ENCODE peak calls at places on chromosome 1, in eight cellular contexts. Q is K562, G is heart right ventricle, B is foreskin fibroblast, A is tibial artery, V is choroid plexus epithelial cell, N is upper lobe of right lung, K is heart left ventricle. C is an unnamed sample.

GRCh38 chr1:61284933-61285332 is 202.6 kb downstream of the NFIA start:
- DNase-seq in K (no peak), V (no peak), A (no peak), G (no peak), N (no peak), Q (no peak), B (no peak), C (no peak)

GRCh38 chr1:55876276-55877060 is 661.3 kb upstream of the USP24 start:
- DNase-seq in V (no peak), N (no peak), Q (no peak), K (peak), B (peak), A (peak), G (peak), C (no peak)

GRCh38 chr1:58251415-58252073 is 295.0 kb downstream of the OMA1 start:
- DNase-seq in K (no peak), N (no peak), G (no peak), Q (peak), B (peak), V (peak), A (no peak), C (no peak)

GRCh38 chr1:162284206-162284955 is 92.3 kb downstream of the SPATA46 start:
- DNase-seq in A (no peak), V (peak), N (no peak), G (no peak), B (no peak), K (no peak), Q (no peak), C (no peak)

GRCh38 chr1:228346731-228347130 is 59.9 kb downstream of the TRIM11 start:
- DNase-seq in Q (no peak), K (peak), V (no peak), B (no peak), N (no peak), G (peak), A (no peak), C (no peak)

GRCh38 chr1:20089328-20090077 is 19.5 kb downstream of the PLA2G5 start:
- DNase-seq in K (no peak), B (no peak), V (no peak), G (no peak), Q (peak), N (no peak), A (no peak), C (no peak)

GRCh38 chr1:112618721-112619517 is at the start of gene ST7L:
- DNase-seq in Q (peak), V (peak), A (peak), K (peak), N (peak), G (peak), B (peak), C (peak)

GRCh38 chr1:204350857-204351573 is 8.7 kb downstream of the PLEKHA6 start:
- DNase-seq in K (peak), V (peak), G (peak), Q (peak), A (peak), N (peak), B (peak), C (peak)

GRCh38 chr1:33815061-33815460 is 48.8 kb upstream of the HMGB4 start:
- DNase-seq in K (no peak), B (peak), G (no peak), V (peak), N (no peak), Q (no peak), A (no peak), C (peak)

GRCh38 chr1:108569097-108569728 is 9.3 kb downstream of the EEIG2 start:
- DNase-seq in V (no peak), B (no peak), Q (no peak), K (no peak), G (no peak), N (no peak), A (no peak), C (no peak)

GRCh38 chr1:165134431-165134830 is 222.1 kb downstream of the LMX1A start:
- DNase-seq in A (no peak), N (no peak), Q (no peak), K (no peak), B (no peak), G (no peak), V (no peak), C (no peak)

GRCh38 chr1:109137959-109138757 is 24.2 kb downstream of the ELAPOR1 start:
- DNase-seq in Q (no peak), V (no peak), G (no peak), K (no peak), N (no peak), B (no peak), A (no peak), C (no peak)

GRCh38 chr1:30719406-30720270 is 3.7 kb downstream of the MATN1 start:
- DNase-seq in A (no peak), V (peak), Q (peak), K (peak), G (no peak), B (peak), N (no peak), C (no peak)

GRCh38 chr1:224216380-224216779 is 33.3 kb downstream of the DEGS1 start:
- DNase-seq in G (no peak), B (no peak), N (no peak), A (no peak), Q (no peak), V (no peak), K (no peak), C (no peak)

GRCh38 chr1:177228721-177229088 is 57.9 kb downstream of the BRINP2 start:
- DNase-seq in B (peak), G (no peak), A (no peak), V (no peak), K (no peak), N (no peak), Q (no peak), C (no peak)

GRCh38 chr1:112614460-112615065 is 4.4 kb downstream of the ST7L start:
- DNase-seq in K (no peak), G (no peak), N (no peak), Q (no peak), A (no peak), B (peak), V (peak), C (peak)

GRCh38 chr1:20702416-20702815 is 15.4 kb downstream of the KIF17 start:
- DNase-seq in K (no peak), V (peak), G (no peak), B (peak), N (no peak), Q (no peak), A (no peak), C (no peak)

GRCh38 chr1:24438423-24438901 is 22.9 kb downstream of the NIPAL3 start:
- DNase-seq in K (peak), A (peak), Q (peak), N (no peak), G (peak), B (peak), V (peak), C (no peak)

GRCh38 chr1:174008979-174009378 is 13.2 kb downstream of the RC3H1 start:
- DNase-seq in G (no peak), Q (no peak), V (peak), K (no peak), N (no peak), B (no peak), A (no peak), C (no peak)

GRCh38 chr1:191857600-191857999 is 300.7 kb upstream of the RGS18 start:
- DNase-seq in V (no peak), A (no peak), N (no peak), Q (no peak), B (peak), G (no peak), K (no peak), C (no peak)

GRCh38 chr1:176559474-176560390 is 96.8 kb downstream of the PAPPA2 start:
- DNase-seq in N (no peak), G (no peak), V (peak), A (peak), B (peak), Q (peak), K (peak), C (peak)

GRCh38 chr1:5939268-5940060 is 52.8 kb downstream of the NPHP4 start:
- DNase-seq in K (no peak), Q (no peak), A (no peak), G (no peak), B (no peak), V (no peak), N (no peak), C (no peak)

GRCh38 chr1:200880212-200880611 is 7.4 kb downstream of the GPR25 start:
- DNase-seq in G (no peak), K (no peak), Q (no peak), B (no peak), V (no peak), A (no peak), N (no peak), C (no peak)

GRCh38 chr1:36070349-36070748 is 13.5 kb upstream of the TEKT2 start:
- DNase-seq in N (no peak), Q (no peak), G (no peak), V (no peak), B (no peak), K (no peak), A (no peak), C (no peak)

GRCh38 chr1:62926681-62927252 is 142.8 kb downstream of the ATG4C start:
- DNase-seq in K (no peak), G (no peak), N (no peak), A (no peak), V (peak), B (peak), Q (no peak), C (no peak)

GRCh38 chr1:220124542-220124941 is 30.6 kb downstream of the IARS2 start:
- DNase-seq in K (no peak), G (no peak), N (no peak), Q (no peak), V (peak), B (peak), A (no peak), C (no peak)

GRCh38 chr1:46490603-46491499 is 1.2 kb downstream of the DMBX1 start:
- DNase-seq in A (no peak), G (no peak), K (no peak), B (peak), N (no peak), Q (no peak), V (no peak), C (no peak)

GRCh38 chr1:173333581-173333980 is 126.5 kb upstream of the TNFSF4 start:
- DNase-seq in A (no peak), G (no peak), B (peak), Q (no peak), K (no peak), V (peak), N (no peak), C (no peak)

GRCh38 chr1:36865080-36865900 is 169.0 kb downstream of the GRIK3 start:
- DNase-seq in N (no peak), A (no peak), V (no peak), G (no peak), Q (peak), K (no peak), B (no peak), C (no peak)

GRCh38 chr1:5140136-5140535 is 485.7 kb downstream of the AJAP1 start:
- DNase-seq in A (no peak), V (no peak), B (no peak), G (no peak), K (no peak), N (no peak), Q (no peak), C (no peak)

GRCh38 chr1:153509729-153510354 is 25.9 kb downstream of the S100A6 start:
- DNase-seq in G (peak), B (peak), V (peak), N (peak), A (no peak), K (peak), Q (peak), C (no peak)

GRCh38 chr1:121587777-121588176 is 403.0 kb downstream of the SRGAP2C start:
- DNase-seq in N (no peak), G (no peak), Q (peak), V (no peak), K (no peak), B (no peak), A (no peak), C (no peak)

GRCh38 chr1:10031461-10031860 is 1.3 kb upstream of the UBE4B start:
- DNase-seq in N (no peak), K (no peak), A (no peak), G (no peak), B (peak), V (peak), Q (no peak), C (no peak)

GRCh38 chr1:238063454-238063853 is 172.7 kb upstream of the ZP4 start:
- DNase-seq in A (no peak), G (no peak), V (peak), B (peak), Q (no peak), N (no peak), K (no peak), C (peak)

GRCh38 chr1:156643266-156644092 is 1.6 kb downstream of the BCAN start:
- DNase-seq in V (no peak), B (no peak), K (no peak), N (no peak), Q (no peak), G (no peak), A (no peak), C (no peak)

GRCh38 chr1:153494976-153495535 is 34.6 kb upstream of the S100A7 start:
- DNase-seq in A (peak), K (peak), N (peak), B (peak), V (peak), Q (peak), G (peak), C (peak)

GRCh38 chr1:32339363-32339978 is 3.4 kb upstream of the MARCKSL1 start:
- DNase-seq in A (no peak), B (peak), Q (no peak), V (peak), K (no peak), G (no peak), N (no peak), C (no peak)

GRCh38 chr1:18112611-18113010 is 5.0 kb downstream of the IGSF21 start:
- DNase-seq in G (no peak), V (no peak), A (no peak), N (no peak), K (no peak), B (no peak), Q (no peak), C (no peak)

GRCh38 chr1:158898722-158899121 is 32.6 kb upstream of the PYHIN1 start:
- DNase-seq in K (no peak), B (no peak), V (no peak), N (no peak), Q (no peak), A (no peak), G (no peak), C (no peak)
- H3K4me3 ChIP-seq in K (no peak), B (no peak), V (no peak), N (no peak), Q (no peak), A (no peak), G (no peak), C (no peak)

GRCh38 chr1:41482001-41482765 is 2.3 kb downstream of the EDN2 start:
- DNase-seq in B (no peak), Q (no peak), A (no peak), G (peak), N (peak), V (no peak), K (peak), C (no peak)

GRCh38 chr1:41485605-41486004 is 1.1 kb upstream of the EDN2 start:
- DNase-seq in V (peak), B (peak), A (no peak), K (peak), N (no peak), G (no peak), Q (peak), C (no peak)

GRCh38 chr1:41482906-41483895 is 1.3 kb downstream of the EDN2 start:
- DNase-seq in G (peak), K (peak), V (no peak), A (no peak), B (peak), Q (no peak), N (peak), C (no peak)

GRCh38 chr1:41484881-41485280 is 398 bp upstream of the EDN2 start:
- DNase-seq in G (no peak), B (no peak), Q (no peak), K (no peak), N (no peak), A (no peak), V (no peak), C (no peak)

DNA sequence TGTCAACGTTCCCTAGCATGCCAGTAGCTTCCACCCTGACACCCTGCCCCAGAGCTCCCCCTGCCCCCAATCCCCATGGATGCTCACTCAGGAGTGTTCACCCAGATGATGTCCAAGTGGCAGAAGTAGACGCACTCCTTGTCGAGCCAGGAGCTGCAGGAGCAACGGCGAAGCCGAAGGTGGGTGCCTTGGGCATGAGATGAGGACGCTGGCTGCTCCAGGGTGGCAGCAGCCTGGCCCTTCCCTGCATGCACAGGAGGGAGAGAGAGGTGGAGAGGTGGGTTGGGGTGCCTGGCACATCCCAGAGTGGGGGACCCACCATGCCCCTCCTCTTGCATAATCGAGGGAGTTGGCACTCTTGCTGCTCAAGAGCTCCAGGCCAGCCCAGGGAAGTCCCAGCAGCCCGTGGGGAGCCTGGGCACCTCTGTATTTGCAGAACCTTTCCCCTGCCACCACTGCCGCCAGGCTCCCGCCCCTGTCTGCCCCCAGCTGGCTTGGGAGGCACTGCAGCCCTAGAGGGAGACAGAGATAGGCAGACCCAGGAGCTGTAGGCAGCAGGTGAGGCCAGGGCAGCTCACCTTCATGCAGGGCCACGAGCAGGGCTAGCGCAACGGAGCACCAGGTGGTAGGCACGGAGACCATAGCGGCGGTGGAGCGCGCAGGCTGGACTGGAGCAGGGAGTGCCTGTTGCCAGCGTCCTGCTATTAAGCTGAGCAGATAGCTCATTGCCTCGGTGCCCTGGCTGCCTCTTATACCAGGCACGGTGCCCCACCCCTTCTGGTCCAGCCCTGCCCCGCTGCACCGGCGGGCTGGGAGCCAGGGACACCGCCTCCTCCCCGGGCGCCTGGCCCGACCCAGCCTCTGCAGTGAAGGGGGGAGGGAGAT is at the start of gene EDN2:
- DNase-seq in B (no peak), Q (no peak), G (peak), K (peak), N (peak), A (no peak), V (no peak), C (no peak)
- TF ChIP-seq CTCF in B (no peak), Q (no peak), G (peak), K (no peak), N (no peak), A (no peak), V (peak), C (peak)

DNA sequence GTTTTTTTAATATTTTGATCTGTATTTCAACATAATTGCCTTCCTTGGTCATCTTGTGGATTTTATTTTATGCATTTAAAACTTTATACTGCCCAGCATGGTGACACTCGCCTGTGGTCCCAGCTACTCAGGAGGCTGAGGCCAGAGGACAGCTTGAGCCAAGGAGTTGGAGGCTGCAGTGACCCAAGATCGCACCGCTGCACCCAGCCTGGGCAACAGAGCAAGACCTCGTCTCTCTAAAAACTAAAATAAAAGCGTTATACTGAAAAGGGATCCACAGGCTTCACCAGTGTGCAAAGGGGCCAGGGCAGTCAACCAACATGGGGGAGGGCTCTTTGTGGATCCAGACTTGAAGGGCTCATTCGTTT is 1.4 kb downstream of the NID1 start:
- DNase-seq in V (no peak), A (no peak), K (no peak), N (no peak), G (no peak), Q (no peak), B (no peak), C (no peak)
- H3K4me3 ChIP-seq in V (peak), A (peak), K (peak), N (peak), G (peak), Q (no peak), B (peak), C (peak)

GRCh38 chr1:215260711-215261110 is 178.2 kb downstream of the KCNK2 start:
- DNase-seq in V (no peak), B (no peak), Q (no peak), A (no peak), N (no peak), G (no peak), K (no peak), C (no peak)
- TF ChIP-seq CTCF in V (no peak), B (no peak), Q (no peak), A (no peak), N (no peak), G (no peak), K (no peak), C (no peak)

GRCh38 chr1:94236021-94236491 is 1.3 kb downstream of the ARHGAP29 start:
- DNase-seq in A (no peak), V (peak), N (no peak), G (no peak), B (no peak), K (no peak), Q (no peak), C (peak)
- H3K4me3 ChIP-seq in A (peak), V (peak), N (peak), G (peak), B (peak), K (peak), Q (no peak), C (peak)

GRCh38 chr1:101140041-101140718 is 96.6 kb upstream of the S1PR1 start:
- DNase-seq in B (no peak), V (no peak), N (no peak), A (no peak), G (no peak), Q (no peak), K (no peak), C (no peak)
- TF ChIP-seq CTCF in B (no peak), V (no peak), N (no peak), A (no peak), G (no peak), Q (no peak), K (no peak), C (no peak)

GRCh38 chr1:88888755-88889154 is 2.6 kb downstream of the GTF2B start:
- DNase-seq in A (no peak), B (no peak), N (no peak), G (no peak), V (no peak), K (no peak), Q (no peak), C (no peak)
- H3K4me3 ChIP-seq in A (no peak), B (no peak), N (no peak), G (no peak), V (no peak), K (no peak), Q (no peak), C (no peak)

GRCh38 chr1:53377438-53377841 is 49.6 kb upstream of the LRP8 start:
- DNase-seq in B (no peak), K (peak), N (peak), Q (no peak), G (no peak), A (peak), V (no peak), C (no peak)

GRCh38 chr1:53379662-53380002 is 51.8 kb upstream of the LRP8 start:
- DNase-seq in N (peak), G (no peak), Q (no peak), K (peak), V (no peak), B (no peak), A (no peak), C (no peak)

GRCh38 chr1:53376742-53377437 is 49.0 kb upstream of the LRP8 start:
- DNase-seq in G (no peak), V (no peak), K (peak), N (peak), Q (no peak), A (peak), B (no peak), C (no peak)

GRCh38 chr1:53378932-53379661 is 51.2 kb upstream of the LRP8 start:
- DNase-seq in N (peak), K (no peak), G (no peak), B (no peak), A (peak), V (no peak), Q (no peak), C (no peak)

GRCh38 chr1:53378061-53378460 is 50.2 kb upstream of the LRP8 start:
- DNase-seq in A (peak), V (no peak), Q (no peak), K (peak), N (peak), B (no peak), G (no peak), C (no peak)
- TF ChIP-seq CTCF in A (no peak), V (no peak), Q (no peak), K (no peak), N (no peak), B (no peak), G (no peak), C (no peak)

DNA sequence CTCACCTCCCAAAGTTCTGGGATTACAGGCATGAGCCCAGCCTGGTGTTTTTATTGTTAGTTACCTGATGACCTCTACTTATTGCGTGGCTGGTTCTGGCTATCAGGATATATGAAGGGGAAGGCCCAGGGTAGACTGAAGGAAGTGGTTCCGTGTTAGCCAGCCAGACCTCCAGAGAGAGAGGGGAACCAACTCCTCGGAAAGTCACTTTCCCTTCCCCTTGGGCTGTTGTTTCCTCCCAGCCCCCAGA is 2.5 kb upstream of the RCSD1 start:
- DNase-seq in N (no peak), K (no peak), A (no peak), G (no peak), V (no peak), B (no peak), Q (no peak), C (no peak)
- H3K4me3 ChIP-seq in N (no peak), K (no peak), A (no peak), G (no peak), V (no peak), B (no peak), Q (peak), C (no peak)